ENCODE peak calls at places on chromosome 18, in five cellular contexts. B is activated T-cell treated with anti-CD3 and anti-CD28 coated beads, Interleukin-2, amount 50 U/mL, for 48 hours; G is WERI-Rb-1; M is activated CD8-positive, alpha-beta T cell treated with anti-CD3 and anti-CD28 coated beads, Interleukin-2, amount 10 ng/mL, durations not matched to agents 7 days and 5 days; Q is chondrocyte. I is an unnamed sample.

GRCh38 chr18:24530630-24531111 is 70.2 kb downstream of the HRH4 start:
- DNase-seq in B (peak), G (peak), M (no peak), Q (no peak), I (no peak)

GRCh38 chr18:68841301-68841700 is 43.4 kb downstream of the CCDC102B start:
- DNase-seq in B (no peak), G (no peak), M (no peak), Q (no peak), I (no peak)

GRCh38 chr18:55407191-55407590 is 180.8 kb downstream of the TCF4 start:
- DNase-seq in B (no peak), G (no peak), M (no peak), Q (no peak), I (no peak)

GRCh38 chr18:21450913-21451312 is 149.6 kb downstream of the ESCO1 start:
- DNase-seq in B (no peak), G (no peak), M (no peak), Q (no peak), I (no peak)

GRCh38 chr18:65907281-65907680 is 156.5 kb downstream of the CDH7 start:
- DNase-seq in B (no peak), G (no peak), M (no peak), Q (no peak), I (no peak)

GRCh38 chr18:623760-624620 is 27.2 kb downstream of the CLUL1 start:
- DNase-seq in B (peak), G (peak), M (peak), Q (no peak), I (no peak)

GRCh38 chr18:79402977-79403722 is 7.4 kb downstream of the NFATC1 start:
- DNase-seq in B (no peak), G (no peak), M (no peak), Q (peak), I (peak)

GRCh38 chr18:58042826-58043362 is 1.1 kb upstream of the NEDD4L start:
- DNase-seq in B (no peak), G (no peak), M (no peak), Q (no peak), I (no peak)

GRCh38 chr18:78208052-78208451 is 771.6 kb upstream of the SALL3 start:
- DNase-seq in B (no peak), G (peak), M (no peak), Q (no peak), I (no peak)

GRCh38 chr18:73431620-73432019 is 563.8 kb upstream of the NETO1 start:
- DNase-seq in B (no peak), G (no peak), M (no peak), Q (no peak), I (no peak)

GRCh38 chr18:11728247-11728646 is 39.2 kb downstream of the GNAL start:
- DNase-seq in B (no peak), G (peak), M (no peak), Q (no peak), I (no peak)

GRCh38 chr18:58540381-58540943 is 88.4 kb downstream of the ALPK2 start:
- DNase-seq in B (no peak), G (no peak), M (no peak), Q (no peak), I (no peak)

GRCh38 chr18:27075828-27076227 is 109.3 kb downstream of the CHST9 start:
- DNase-seq in B (no peak), G (no peak), M (no peak), Q (no peak), I (no peak)

GRCh38 chr18:51668101-51668500 is 470.6 kb upstream of the MEX3C start:
- DNase-seq in B (peak), G (peak), M (peak), Q (no peak), I (peak)

GRCh38 chr18:58288922-58289797 is 245.1 kb downstream of the NEDD4L start:
- DNase-seq in B (no peak), G (no peak), M (no peak), Q (no peak), I (no peak)

GRCh38 chr18:45920367-45920766 is 46.8 kb downstream of the EPG5 start:
- DNase-seq in B (no peak), G (no peak), M (no peak), Q (no peak), I (peak)

GRCh38 chr18:3281456-3282400 is 19.8 kb downstream of the MYL12B start:
- DNase-seq in B (no peak), G (no peak), M (no peak), Q (no peak), I (no peak)

GRCh38 chr18:76736309-76736708 is 86.0 kb upstream of the ZNF236 start:
- DNase-seq in B (no peak), G (no peak), M (no peak), Q (no peak), I (no peak)

GRCh38 chr18:68564961-68565360 is 149.9 kb downstream of the TMX3 start:
- DNase-seq in B (no peak), G (no peak), M (no peak), Q (no peak), I (no peak)

GRCh38 chr18:14999085-14999975 is 251.4 kb downstream of the ANKRD30B start:
- DNase-seq in B (no peak), G (no peak), M (no peak), Q (peak), I (no peak)

GRCh38 chr18:61397222-61397621 is 64.0 kb downstream of the CDH20 start:
- DNase-seq in B (no peak), G (no peak), M (no peak), Q (no peak), I (no peak)

GRCh38 chr18:32595735-32596134 is 125.1 kb upstream of the GAREM1 start:
- DNase-seq in B (no peak), G (no peak), M (no peak), Q (no peak), I (no peak)

GRCh38 chr18:37265382-37265781 is 300.2 kb downstream of the CELF4 start:
- DNase-seq in B (no peak), G (no peak), M (no peak), Q (peak), I (no peak)

GRCh38 chr18:10497350-10497749 is 28.5 kb upstream of the NAPG start:
- DNase-seq in B (no peak), G (no peak), M (no peak), Q (no peak), I (no peak)

GRCh38 chr18:62529597-62529996 is 6.8 kb downstream of the ZCCHC2 start:
- DNase-seq in B (no peak), G (no peak), M (no peak), Q (no peak), I (no peak)

GRCh38 chr18:72799106-72799505 is 68.7 kb downstream of the NETO1 start:
- DNase-seq in B (no peak), G (no peak), M (no peak), Q (no peak), I (no peak)

GRCh38 chr18:48208432-48208948 is 200.7 kb downstream of the ZBTB7C start:
- DNase-seq in B (no peak), G (no peak), M (no peak), Q (no peak), I (no peak)

GRCh38 chr18:75029456-75029855 is 179.5 kb downstream of the PTGR3 start:
- DNase-seq in B (peak), G (no peak), M (no peak), Q (no peak), I (no peak)

GRCh38 chr18:29377346-29377745 is 1200.4 kb upstream of the CDH2 start:
- DNase-seq in B (no peak), G (no peak), M (no peak), Q (no peak), I (no peak)

GRCh38 chr18:49447810-49448745 is 12.4 kb downstream of the DYM start:
- DNase-seq in B (peak), G (peak), M (peak), Q (no peak), I (no peak)

GRCh38 chr18:3104190-3105054 is 91.5 kb upstream of the LPIN2 start:
- DNase-seq in B (no peak), G (no peak), M (no peak), Q (no peak), I (no peak)

GRCh38 chr18:46220116-46220515 is 115.9 kb downstream of the HAUS1 start:
- DNase-seq in B (no peak), G (no peak), M (no peak), Q (no peak), I (no peak)

GRCh38 chr18:61820842-61821241 is 72.0 kb downstream of the RNF152 start:
- DNase-seq in B (no peak), G (no peak), M (no peak), Q (no peak), I (no peak)

GRCh38 chr18:3982541-3982940 is 472.6 kb downstream of the DLGAP1 start:
- DNase-seq in B (no peak), G (no peak), M (no peak), Q (no peak), I (no peak)

GRCh38 chr18:63963610-63964256 is 6.1 kb upstream of the SERPINB8 start:
- DNase-seq in B (peak), G (peak), M (peak), Q (no peak), I (no peak)

GRCh38 chr18:63887424-63887823 is at the start of gene SERPINB2:
- DNase-seq in B (no peak), G (no peak), M (no peak), Q (no peak), I (no peak)

GRCh38 chr18:29749699-29750098 is 1292.8 kb downstream of the DSC3 start:
- DNase-seq in B (no peak), G (no peak), M (no peak), Q (no peak), I (no peak)

I was measured in aorta.